ENCODE peak calls at places on chromosomes 12 and 14, in eight cellular contexts. One of them, this sample, is unnamed.
A peak's percentile ranks its signal among the peaks of the same experiment; 100 is the strongest.

GRCh38 chr14:95620659-95621059 is 65.6 kb upstream of the TCL1B start:
- DNase-seq in PC-3: peak; percentile 9
- DNase-seq in fibroblast of lung: no peak
- DNase-seq in GM13977: no peak
- DNase-seq in cardiac fibroblast: no peak
- DNase-seq in PC-9: peak; percentile 8
- DNase-seq in progenitor cell of endocrine pancreas: no peak
- DNase-seq in astrocyte of the spinal cord: no peak
- DNase-seq in this sample: no peak

GRCh38 chr14:76753799-76754198 is 7.5 kb upstream of the VASH1 start:
- DNase-seq in cardiac fibroblast: no peak
- DNase-seq in progenitor cell of endocrine pancreas: no peak
- DNase-seq in PC-3: no peak
- DNase-seq in fibroblast of lung: no peak
- DNase-seq in PC-9: no peak
- DNase-seq in astrocyte of the spinal cord: no peak
- DNase-seq in GM13977: no peak
- DNase-seq in this sample: no peak

GRCh38 chr14:53306267-53306721 is 153.2 kb upstream of the DDHD1 start:
- DNase-seq in cardiac fibroblast: peak; percentile 73
- DNase-seq in PC-3: peak; percentile 69
- DNase-seq in astrocyte of the spinal cord: peak; percentile 70
- DNase-seq in progenitor cell of endocrine pancreas: peak; percentile 18
- DNase-seq in GM13977: peak; percentile 23
- DNase-seq in fibroblast of lung: peak; percentile 88
- DNase-seq in PC-9: peak; percentile 31
- DNase-seq in this sample: peak; percentile 67

GRCh38 chr12:99043319-99043914 is 398.3 kb downstream of the APAF1 start:
- DNase-seq in progenitor cell of endocrine pancreas: peak; percentile 60
- DNase-seq in astrocyte of the spinal cord: peak; percentile 77
- DNase-seq in PC-3: peak; percentile 78
- DNase-seq in GM13977: peak; percentile 52
- DNase-seq in fibroblast of lung: peak; percentile 50
- DNase-seq in PC-9: peak; percentile 40
- DNase-seq in cardiac fibroblast: peak; percentile 75
- DNase-seq in this sample: peak; percentile 81

GRCh38 chr12:72272731-72273498 is 745 bp downstream of the TRHDE start:
- DNase-seq in PC-3: peak; percentile 21
- DNase-seq in GM13977: peak; percentile 46
- DNase-seq in cardiac fibroblast: no peak
- DNase-seq in fibroblast of lung: peak; percentile 70
- DNase-seq in PC-9: no peak
- DNase-seq in progenitor cell of endocrine pancreas: peak; percentile 21
- DNase-seq in astrocyte of the spinal cord: peak; percentile 58
- DNase-seq in this sample: no peak

GRCh38 chr12:116657921-116658495 is 79.9 kb downstream of the SPRING1 start:
- DNase-seq in fibroblast of lung: no peak
- DNase-seq in cardiac fibroblast: no peak
- DNase-seq in progenitor cell of endocrine pancreas: no peak
- DNase-seq in PC-3: no peak
- DNase-seq in astrocyte of the spinal cord: no peak
- DNase-seq in PC-9: no peak
- DNase-seq in GM13977: no peak
- DNase-seq in this sample: no peak

GRCh38 chr14:102140027-102140749 is 491 bp downstream of the WDR20 start:
- DNase-seq in astrocyte of the spinal cord: peak; percentile 9
- DNase-seq in PC-9: peak; percentile 57
- DNase-seq in PC-3: no peak
- DNase-seq in fibroblast of lung: peak; percentile 29
- DNase-seq in GM13977: peak; percentile 37
- DNase-seq in progenitor cell of endocrine pancreas: peak; percentile 17
- DNase-seq in cardiac fibroblast: peak; percentile 27
- DNase-seq in this sample: peak; percentile 64

GRCh38 chr12:19220861-19221466 is 91.4 kb downstream of the PLEKHA5 start:
- DNase-seq in fibroblast of lung: peak; percentile 93
- DNase-seq in progenitor cell of endocrine pancreas: no peak
- DNase-seq in PC-9: no peak
- DNase-seq in cardiac fibroblast: peak; percentile 87
- DNase-seq in GM13977: no peak
- DNase-seq in PC-3: peak; percentile 67
- DNase-seq in astrocyte of the spinal cord: peak; percentile 86
- DNase-seq in this sample: no peak

GRCh38 chr12:124516850-124517249 is 50.6 kb downstream of the NCOR2 start:
- DNase-seq in progenitor cell of endocrine pancreas: no peak
- DNase-seq in PC-9: no peak
- DNase-seq in GM13977: no peak
- DNase-seq in astrocyte of the spinal cord: no peak
- DNase-seq in fibroblast of lung: no peak
- DNase-seq in PC-3: no peak
- DNase-seq in cardiac fibroblast: no peak
- DNase-seq in this sample: no peak

GRCh38 chr12:4856556-4856955 is 53.1 kb upstream of the KCNA1 start:
- DNase-seq in astrocyte of the spinal cord: no peak
- DNase-seq in cardiac fibroblast: no peak
- DNase-seq in PC-3: no peak
- DNase-seq in fibroblast of lung: no peak
- DNase-seq in PC-9: no peak
- DNase-seq in progenitor cell of endocrine pancreas: no peak
- DNase-seq in GM13977: no peak
- DNase-seq in this sample: peak; percentile 18

GRCh38 chr12:124994435-124994975 is 1.1 kb downstream of the BRI3BP start:
- DNase-seq in fibroblast of lung: no peak
- DNase-seq in PC-3: peak; percentile 27
- DNase-seq in cardiac fibroblast: peak; percentile 5
- DNase-seq in GM13977: no peak
- DNase-seq in astrocyte of the spinal cord: peak; percentile 37
- DNase-seq in PC-9: no peak
- DNase-seq in progenitor cell of endocrine pancreas: no peak
- DNase-seq in this sample: peak; percentile 74

GRCh38 chr14:78710963-78711362 is 540.8 kb downstream of the NRXN3 start:
- DNase-seq in PC-9: no peak
- DNase-seq in fibroblast of lung: no peak
- DNase-seq in cardiac fibroblast: no peak
- DNase-seq in GM13977: no peak
- DNase-seq in astrocyte of the spinal cord: no peak
- DNase-seq in progenitor cell of endocrine pancreas: no peak
- DNase-seq in PC-3: no peak
- DNase-seq in this sample: peak; percentile 4

GRCh38 chr12:133058203-133059125 is 21.2 kb downstream of the ZNF84 start:
- DNase-seq in progenitor cell of endocrine pancreas: no peak
- DNase-seq in fibroblast of lung: no peak
- DNase-seq in cardiac fibroblast: peak; percentile 28
- DNase-seq in PC-3: peak; percentile 2
- DNase-seq in PC-9: no peak
- DNase-seq in astrocyte of the spinal cord: no peak
- DNase-seq in GM13977: no peak
- DNase-seq in this sample: peak; percentile 6

GRCh38 chr12:43271659-43272058 is 280.3 kb downstream of the ADAMTS20 start:
- DNase-seq in PC-9: no peak
- DNase-seq in fibroblast of lung: no peak
- DNase-seq in progenitor cell of endocrine pancreas: no peak
- DNase-seq in astrocyte of the spinal cord: no peak
- DNase-seq in PC-3: no peak
- DNase-seq in GM13977: no peak
- DNase-seq in cardiac fibroblast: no peak
- DNase-seq in this sample: no peak

GRCh38 chr12:34388636-34389377 is 366.5 kb downstream of the ALG10 start:
- DNase-seq in cardiac fibroblast: no peak
- DNase-seq in PC-9: no peak
- DNase-seq in PC-3: no peak
- DNase-seq in GM13977: no peak
- DNase-seq in progenitor cell of endocrine pancreas: no peak
- DNase-seq in astrocyte of the spinal cord: no peak
- DNase-seq in fibroblast of lung: no peak
- DNase-seq in this sample: no peak

GRCh38 chr12:132286912-132287311 is 42.5 kb downstream of the GALNT9 start:
- DNase-seq in cardiac fibroblast: peak; percentile 35
- DNase-seq in GM13977: no peak
- DNase-seq in fibroblast of lung: peak; percentile 13
- DNase-seq in PC-9: peak; percentile 65
- DNase-seq in astrocyte of the spinal cord: peak; percentile 8
- DNase-seq in PC-3: peak; percentile 93
- DNase-seq in progenitor cell of endocrine pancreas: no peak
- DNase-seq in this sample: no peak

GRCh38 chr14:22994762-22995275 is 12.5 kb upstream of the AJUBA start:
- DNase-seq in cardiac fibroblast: peak; percentile 67
- DNase-seq in fibroblast of lung: peak; percentile 56
- DNase-seq in PC-3: peak; percentile 52
- DNase-seq in astrocyte of the spinal cord: peak; percentile 53
- DNase-seq in GM13977: peak; percentile 52
- DNase-seq in PC-9: no peak
- DNase-seq in progenitor cell of endocrine pancreas: no peak
- DNase-seq in this sample: peak; percentile 55

GRCh38 chr12:28088566-28089277 is 101.5 kb upstream of the CCDC91 start:
- DNase-seq in progenitor cell of endocrine pancreas: no peak
- DNase-seq in GM13977: no peak
- DNase-seq in fibroblast of lung: no peak
- DNase-seq in PC-9: no peak
- DNase-seq in astrocyte of the spinal cord: peak; percentile 10
- DNase-seq in PC-3: no peak
- DNase-seq in cardiac fibroblast: peak; percentile 28
- DNase-seq in this sample: no peak

GRCh38 chr12:56980941-56981530 is 23.6 kb upstream of the RDH16 start:
- DNase-seq in PC-3: no peak
- DNase-seq in fibroblast of lung: no peak
- DNase-seq in cardiac fibroblast: no peak
- DNase-seq in progenitor cell of endocrine pancreas: no peak
- DNase-seq in GM13977: no peak
- DNase-seq in astrocyte of the spinal cord: no peak
- DNase-seq in PC-9: no peak
- DNase-seq in this sample: no peak

GRCh38 chr12:62914443-62914909 is 20.5 kb downstream of the PPM1H start:
- DNase-seq in PC-9: no peak
- DNase-seq in progenitor cell of endocrine pancreas: no peak
- DNase-seq in GM13977: no peak
- DNase-seq in PC-3: no peak
- DNase-seq in cardiac fibroblast: no peak
- DNase-seq in astrocyte of the spinal cord: no peak
- DNase-seq in fibroblast of lung: no peak
- DNase-seq in this sample: no peak
- TF ChIP-seq CTCF in PC-9: no peak
- TF ChIP-seq CTCF in progenitor cell of endocrine pancreas: no peak
- TF ChIP-seq CTCF in GM13977: no peak
- TF ChIP-seq CTCF in PC-3: no peak
- TF ChIP-seq CTCF in cardiac fibroblast: no peak
- TF ChIP-seq CTCF in astrocyte of the spinal cord: no peak
- TF ChIP-seq CTCF in fibroblast of lung: no peak
- TF ChIP-seq CTCF in this sample: no peak

DNA sequence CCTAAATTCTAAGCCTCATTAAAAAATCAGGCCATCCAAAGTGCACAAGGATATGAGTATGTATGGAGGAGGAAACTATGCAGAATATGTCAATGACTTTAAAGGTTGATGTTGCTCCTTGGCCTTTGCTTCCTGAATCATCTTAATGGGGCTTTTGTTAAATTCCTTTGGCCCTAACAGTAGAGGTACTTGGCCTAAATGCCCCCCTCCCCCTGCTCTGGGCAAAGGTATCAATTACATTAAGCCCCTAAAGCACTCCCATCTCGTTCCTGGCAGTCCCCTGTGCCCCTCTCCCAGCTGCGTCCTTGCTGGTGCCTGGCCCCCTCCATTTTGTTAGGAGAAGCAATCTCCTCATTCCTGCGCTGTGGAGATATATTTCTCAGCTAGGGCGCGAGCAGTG is 4.8 kb downstream of the COPZ1 start:
- DNase-seq in GM13977: no peak
- DNase-seq in PC-9: no peak
- DNase-seq in astrocyte of the spinal cord: no peak
- DNase-seq in cardiac fibroblast: no peak
- DNase-seq in progenitor cell of endocrine pancreas: no peak
- DNase-seq in fibroblast of lung: peak; percentile 46
- DNase-seq in PC-3: no peak
- DNase-seq in this sample: no peak
- TF ChIP-seq CTCF in GM13977: no peak
- TF ChIP-seq CTCF in PC-9: no peak
- TF ChIP-seq CTCF in astrocyte of the spinal cord: no peak
- TF ChIP-seq CTCF in cardiac fibroblast: no peak
- TF ChIP-seq CTCF in progenitor cell of endocrine pancreas: no peak
- TF ChIP-seq CTCF in fibroblast of lung: no peak
- TF ChIP-seq CTCF in PC-3: no peak
- TF ChIP-seq CTCF in this sample: no peak

GRCh38 chr12:121697093-121697698 is 15.4 kb upstream of the TMEM120B start:
- DNase-seq in cardiac fibroblast: peak; percentile 78
- DNase-seq in GM13977: peak; percentile 69
- DNase-seq in PC-9: peak; percentile 13
- DNase-seq in fibroblast of lung: peak; percentile 31
- DNase-seq in progenitor cell of endocrine pancreas: no peak
- DNase-seq in astrocyte of the spinal cord: peak; percentile 63
- DNase-seq in PC-3: peak; percentile 88
- DNase-seq in this sample: peak; percentile 69
- TF ChIP-seq CTCF in cardiac fibroblast: peak; percentile 21
- TF ChIP-seq CTCF in GM13977: peak; percentile 52
- TF ChIP-seq CTCF in PC-9: peak; percentile 70
- TF ChIP-seq CTCF in fibroblast of lung: peak; percentile 35
- TF ChIP-seq CTCF in progenitor cell of endocrine pancreas: peak; percentile 68
- TF ChIP-seq CTCF in astrocyte of the spinal cord: no peak
- TF ChIP-seq CTCF in PC-3: peak; percentile 79
- TF ChIP-seq CTCF in this sample: peak; percentile 13

DNA sequence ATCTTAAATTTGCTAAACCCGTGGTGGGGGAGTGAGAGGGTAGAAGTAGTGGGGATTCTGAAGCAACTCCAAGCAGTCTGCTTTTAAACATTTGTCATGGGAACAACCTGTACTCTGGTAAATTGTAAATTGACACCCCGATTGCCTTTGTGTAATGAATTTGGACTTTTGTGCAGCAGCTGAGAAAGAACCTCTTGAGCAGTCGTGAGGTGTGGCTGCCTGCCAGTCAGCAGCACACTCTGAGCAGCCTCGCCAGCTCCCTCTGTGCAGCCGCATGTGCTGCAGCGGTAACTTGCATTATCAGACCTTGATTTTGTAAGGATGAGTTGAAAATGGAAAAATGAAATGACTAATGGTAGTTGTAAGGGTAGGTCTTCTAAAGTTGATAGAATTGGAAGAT is 74.3 kb downstream of the SUSD6 start:
- DNase-seq in PC-3: peak; percentile 38
- DNase-seq in progenitor cell of endocrine pancreas: no peak
- DNase-seq in PC-9: no peak
- DNase-seq in astrocyte of the spinal cord: peak; percentile 60
- DNase-seq in cardiac fibroblast: peak; percentile 75
- DNase-seq in GM13977: no peak
- DNase-seq in fibroblast of lung: peak; percentile 77
- DNase-seq in this sample: no peak
- TF ChIP-seq CTCF in PC-3: no peak
- TF ChIP-seq CTCF in progenitor cell of endocrine pancreas: no peak
- TF ChIP-seq CTCF in PC-9: no peak
- TF ChIP-seq CTCF in astrocyte of the spinal cord: no peak
- TF ChIP-seq CTCF in cardiac fibroblast: peak; percentile 1
- TF ChIP-seq CTCF in GM13977: no peak
- TF ChIP-seq CTCF in fibroblast of lung: no peak
- TF ChIP-seq CTCF in this sample: no peak